ENCODE peak calls at places on chromosomes 7 and 10, in five cellular contexts. M is HT1080, F is GM23248, U is islet precursor cell, J is fibroblast of lung. I is an unnamed sample.

GRCh38 chr7:87193912-87194311 is 25.6 kb downstream of the TMEM243 start:
- DNase-seq in M (no peak), F (no peak), U (no peak), J (no peak), I (no peak)

GRCh38 chr7:64869121-64869725 is 33.9 kb upstream of the ZNF273 start:
- DNase-seq in M (no peak), F (no peak), U (peak), J (no peak), I (no peak)

GRCh38 chr7:134690614-134691504 is 44.2 kb downstream of the BPGM start:
- DNase-seq in M (no peak), F (peak), U (peak), J (peak), I (no peak)

GRCh38 chr7:131244259-131244852 is 83.3 kb upstream of the MKLN1 start:
- DNase-seq in M (peak), F (peak), U (peak), J (peak), I (peak)

GRCh38 chr7:123351506-123352225 is 151.9 kb upstream of the SLC13A1 start:
- DNase-seq in M (no peak), F (peak), U (no peak), J (no peak), I (no peak)

GRCh38 chr10:119817991-119818888 is 54.4 kb downstream of the MCMBP start:
- DNase-seq in M (no peak), F (peak), U (peak), J (peak), I (no peak)

GRCh38 chr10:60964257-60965235 is 20.6 kb upstream of the RHOBTB1 start:
- DNase-seq in M (peak), F (peak), U (peak), J (peak), I (peak)

GRCh38 chr10:103921248-103921647 is 3.3 kb upstream of the STN1 start:
- DNase-seq in M (no peak), F (no peak), U (no peak), J (no peak), I (no peak)

GRCh38 chr7:129480674-129481363 is 21.5 kb upstream of the SMKR1 start:
- DNase-seq in M (no peak), F (no peak), U (no peak), J (no peak), I (peak)

GRCh38 chr10:59905066-59905734 is 1.2 kb downstream of the CCDC6 start:
- DNase-seq in M (peak), F (peak), U (peak), J (peak), I (peak)

GRCh38 chr10:33291053-33291592 is 43.3 kb downstream of the NRP1 start:
- DNase-seq in M (peak), F (peak), U (no peak), J (peak), I (peak)

GRCh38 chr7:45033261-45033930 is 33.4 kb downstream of the CCM2 start:
- DNase-seq in M (peak), F (peak), U (no peak), J (peak), I (peak)

GRCh38 chr10:11725912-11726311 is 16.3 kb upstream of the ECHDC3 start:
- DNase-seq in M (no peak), F (no peak), U (no peak), J (no peak), I (no peak)

GRCh38 chr7:36305648-36306047 is 84.0 kb upstream of the ANLN start:
- DNase-seq in M (no peak), F (no peak), U (no peak), J (no peak), I (no peak)

GRCh38 chr10:132306951-132307751 is 599 bp downstream of the STK32C start:
- DNase-seq in M (no peak), F (peak), U (peak), J (no peak), I (no peak)

GRCh38 chr10:115915429-115915828 is 357.6 kb downstream of the GFRA1 start:
- DNase-seq in M (no peak), F (no peak), U (no peak), J (no peak), I (no peak)

GRCh38 chr10:132103116-132103910 is 37.6 kb downstream of the JAKMIP3 start:
- DNase-seq in M (no peak), F (no peak), U (peak), J (no peak), I (no peak)

GRCh38 chr10:91347529-91347928 is 62.6 kb upstream of the HECTD2 start:
- DNase-seq in M (peak), F (no peak), U (no peak), J (no peak), I (peak)

GRCh38 chr7:43449577-43449976 is 133.3 kb upstream of the STK17A start:
- DNase-seq in M (no peak), F (no peak), U (peak), J (no peak), I (no peak)

GRCh38 chr10:61125560-61126250 is 181.7 kb upstream of the RHOBTB1 start:
- DNase-seq in M (no peak), F (no peak), U (no peak), J (no peak), I (no peak)

GRCh38 chr7:38242814-38243213 is 30.6 kb downstream of the TARP start:
- DNase-seq in M (no peak), F (no peak), U (no peak), J (no peak), I (no peak)

GRCh38 chr10:26407406-26407969 is 30.7 kb upstream of the APBB1IP start:
- DNase-seq in M (peak), F (peak), U (peak), J (peak), I (peak)

GRCh38 chr10:48309711-48310226 is 3.3 kb downstream of the MAPK8 start:
- DNase-seq in M (peak), F (peak), U (no peak), J (peak), I (peak)

GRCh38 chr7:76409537-76409936 is at the start of gene SSC4D:
- DNase-seq in M (no peak), F (no peak), U (peak), J (no peak), I (no peak)

GRCh38 chr10:88903715-88904114 is 23.7 kb downstream of the STAMBPL1 start:
- DNase-seq in M (no peak), F (no peak), U (no peak), J (no peak), I (no peak)

GRCh38 chr7:17289074-17289665 is 9.3 kb upstream of the AHR start:
- DNase-seq in M (no peak), F (no peak), U (no peak), J (peak), I (no peak)

I was measured in ELR.